ENCODE peak calls at places on chromosomes 16 and 17, in five cellular contexts. H is RWPE1, R is omental fat pad, A is activated T-cell treated with anti-CD3 and anti-CD28 coated beads for 1 hour, P is AG20443. K is an unnamed sample.

GRCh38 chr17:59753522-59754467 is 46.3 kb downstream of the VMP1 start:
- DNase-seq in H (peak), R (no peak), P (peak), A (no peak), K (peak)

GRCh38 chr17:42310281-42311156 is 22.2 kb downstream of the STAT5A start:
- DNase-seq in A (no peak), P (no peak), H (no peak), R (no peak), K (no peak)

GRCh38 chr17:16923904-16924700 is 47.8 kb downstream of the TNFRSF13B start:
- DNase-seq in R (no peak), H (no peak), A (no peak), P (no peak), K (no peak)

GRCh38 chr17:82230627-82231311 is 1.9 kb downstream of the SLC16A3 start:
- DNase-seq in P (peak), R (no peak), H (no peak), A (no peak), K (no peak)

GRCh38 chr17:35731932-35732805 is 730 bp downstream of the RASL10B start:
- DNase-seq in H (no peak), P (no peak), A (no peak), R (no peak), K (no peak)

GRCh38 chr16:77794586-77794985 is 6.2 kb downstream of the VAT1L start:
- DNase-seq in A (no peak), H (peak), P (peak), R (no peak), K (no peak)

GRCh38 chr17:72588961-72589360 is 468.1 kb downstream of the SOX9 start:
- DNase-seq in A (no peak), P (no peak), R (no peak), H (peak), K (peak)

GRCh38 chr16:84724619-84725307 is 25.0 kb downstream of the USP10 start:
- DNase-seq in R (no peak), A (no peak), P (no peak), H (no peak), K (no peak)

GRCh38 chr16:4700997-4701743 is 7.8 kb downstream of the NUDT16L1 start:
- DNase-seq in R (no peak), P (no peak), A (no peak), H (no peak), K (no peak)

GRCh38 chr17:13030459-13031305 is 12.9 kb upstream of the ELAC2 start:
- DNase-seq in H (peak), A (peak), R (no peak), P (peak), K (peak)

GRCh38 chr16:49836668-49837067 is 19.2 kb downstream of the ZNF423 start:
- DNase-seq in P (no peak), R (no peak), H (no peak), A (no peak), K (no peak)

GRCh38 chr17:43543771-43544575 is 2.2 kb downstream of the ETV4 start:
- DNase-seq in H (no peak), R (no peak), P (no peak), A (no peak), K (peak)

GRCh38 chr17:9002236-9002609 is 19.1 kb upstream of the NTN1 start:
- DNase-seq in A (no peak), P (no peak), H (no peak), R (no peak), K (no peak)

GRCh38 chr17:31568140-31568938 is 176.9 kb downstream of the RAB11FIP4 start:
- DNase-seq in R (no peak), P (no peak), A (no peak), H (no peak), K (no peak)

GRCh38 chr17:64694207-64694606 is 32.1 kb upstream of the SMURF2 start:
- DNase-seq in R (peak), P (no peak), A (no peak), H (no peak), K (no peak)

GRCh38 chr16:87324411-87325275 is 7.5 kb upstream of the C16orf95 start:
- DNase-seq in H (peak), P (peak), R (no peak), A (peak), K (peak)

GRCh38 chr17:81339502-81340296 is 44.6 kb upstream of the SLC38A10 start:
- DNase-seq in P (no peak), H (no peak), R (no peak), A (no peak), K (no peak)

GRCh38 chr17:50634123-50634914 is at the start of gene ABCC3:
- DNase-seq in R (no peak), P (peak), A (no peak), H (peak), K (no peak)

GRCh38 chr17:41060052-41060604 is at the start of gene KRTAP2-3:
- DNase-seq in A (no peak), R (no peak), H (peak), P (peak), K (no peak)

GRCh38 chr16:14364386-14365199 is 265.5 kb downstream of the PARN start:
- DNase-seq in P (no peak), R (no peak), H (peak), A (no peak), K (no peak)

GRCh38 chr17:83118071-83118841 is 38.8 kb downstream of the METRNL start:
- DNase-seq in H (no peak), A (no peak), P (no peak), R (peak), K (no peak)

GRCh38 chr16:1491327-1491726 is 1.8 kb upstream of the TELO2 start:
- DNase-seq in A (no peak), P (no peak), R (no peak), H (no peak), K (no peak)

GRCh38 chr16:4747906-4748681 is 13.8 kb downstream of the DNAAF8 start:
- DNase-seq in P (no peak), H (no peak), A (no peak), R (no peak), K (no peak)

GRCh38 chr17:77058016-77058415 is 82.8 kb upstream of the SEC14L1 start:
- DNase-seq in A (no peak), R (no peak), P (no peak), H (no peak), K (no peak)

GRCh38 chr17:74430706-74431567 is 951 bp upstream of the GPRC5C start:
- DNase-seq in A (no peak), R (no peak), P (peak), H (peak), K (no peak)

GRCh38 chr17:66351053-66351452 is 48.6 kb downstream of the PRKCA start:
- DNase-seq in A (no peak), R (no peak), H (no peak), P (no peak), K (no peak)

GRCh38 chr17:8955560-8955959 is 9.9 kb downstream of the PIK3R5 start:
- DNase-seq in R (no peak), H (no peak), P (no peak), A (no peak), K (no peak)

GRCh38 chr17:49497147-49498036 is 2.3 kb downstream of the NGFR start:
- DNase-seq in P (peak), H (peak), R (no peak), A (no peak), K (no peak)

GRCh38 chr17:39699818-39700147 is at the start of gene ERBB2:
- DNase-seq in P (peak), H (peak), A (no peak), R (no peak), K (no peak)

GRCh38 chr17:5282639-5283217 is 644 bp downstream of the RABEP1 start:
- DNase-seq in R (no peak), A (peak), P (no peak), H (no peak), K (peak)

GRCh38 chr17:38705803-38706624 is 941 bp downstream of the MLLT6 start:
- DNase-seq in A (peak), R (no peak), P (peak), H (peak), K (peak)

GRCh38 chr17:48542956-48543853 is 1.7 kb downstream of the HOXB2 start:
- DNase-seq in P (peak), H (no peak), A (peak), R (no peak), K (no peak)

GRCh38 chr16:47258874-47259461 is 115.2 kb upstream of the NETO2 start:
- DNase-seq in R (no peak), A (no peak), P (peak), H (peak), K (peak)

GRCh38 chr17:58332720-58333395 is 4.3 kb upstream of the TSPOAP1 start:
- DNase-seq in P (no peak), H (no peak), A (no peak), R (no peak), K (peak)

GRCh38 chr16:12735805-12736204 is 67.9 kb downstream of the CPPED1 start:
- DNase-seq in A (no peak), H (no peak), R (no peak), P (no peak), K (no peak)

GRCh38 chr16:58515125-58515870 is at the start of gene SETD6:
- DNase-seq in R (peak), A (peak), H (peak), P (peak), K (no peak)

GRCh38 chr17:50423553-50424159 is 2.4 kb upstream of the ACSF2 start:
- DNase-seq in P (peak), H (peak), A (no peak), R (no peak), K (no peak)